ENCODE peak calls at places on chromosomes 12 and 14, in ten cellular contexts. L is effector memory CD4-positive, alpha-beta T cell; G is right lobe of liver; S is fibroblast of lung; Y is psoas muscle; X is right atrium auricular region; B is HCT116; I is RWPE1; K is esophagus muscularis mucosa; T is uterus. R is an unnamed sample.

GRCh38 chr12:42204819-42205218 is 33.2 kb downstream of the YAF2 start:
- DNase-seq in L (no peak), G (no peak), S (no peak), Y (no peak), X (no peak), B (no peak), I (no peak), K (no peak), T (no peak), R (no peak)

GRCh38 chr14:75335588-75335987 is 57.0 kb downstream of the FOS start:
- DNase-seq in L (no peak), G (no peak), S (no peak), Y (no peak), X (no peak), B (no peak), I (no peak), K (no peak), T (no peak), R (peak)

GRCh38 chr12:69341328-69341727 is 6.9 kb upstream of the LYZ start:
- DNase-seq in L (no peak), G (no peak), S (no peak), Y (no peak), X (no peak), B (no peak), I (no peak), K (no peak), T (no peak), R (no peak)

GRCh38 chr14:72662213-72662612 is 231.7 kb downstream of the DPF3 start:
- DNase-seq in L (no peak), G (no peak), S (no peak), Y (no peak), X (no peak), B (no peak), I (no peak), K (no peak), T (no peak), R (no peak)

GRCh38 chr14:86038401-86038985 is 508.5 kb downstream of the FLRT2 start:
- DNase-seq in L (no peak), G (peak), S (peak), Y (peak), X (no peak), B (no peak), I (peak), K (no peak), T (no peak), R (no peak)

GRCh38 chr12:54759751-54760150 is 94.6 kb upstream of the MUCL1 start:
- DNase-seq in L (no peak), G (no peak), S (no peak), Y (no peak), X (no peak), B (peak), I (no peak), K (no peak), T (no peak), R (no peak)

GRCh38 chr14:34364201-34364600 is 97.8 kb downstream of the SPTSSA start:
- DNase-seq in L (no peak), G (no peak), S (no peak), Y (no peak), X (no peak), B (no peak), I (peak), K (no peak), T (no peak), R (no peak)

GRCh38 chr12:113448874-113449273 is 22.8 kb downstream of the LHX5 start:
- DNase-seq in L (no peak), G (no peak), S (no peak), Y (no peak), X (no peak), B (no peak), I (no peak), K (no peak), T (no peak), R (no peak)

GRCh38 chr14:99554757-99555531 is 49.1 kb downstream of the CCDC85C start:
- DNase-seq in L (no peak), G (peak), S (no peak), Y (no peak), X (no peak), B (no peak), I (no peak), K (no peak), T (no peak), R (no peak)

GRCh38 chr12:68675098-68675842 is 11.5 kb upstream of the NUP107 start:
- DNase-seq in L (peak), G (no peak), S (no peak), Y (no peak), X (no peak), B (no peak), I (no peak), K (no peak), T (no peak), R (no peak)

GRCh38 chr14:99479160-99479902 is 1.3 kb downstream of the SETD3 start:
- DNase-seq in L (no peak), G (no peak), S (peak), Y (no peak), X (no peak), B (no peak), I (no peak), K (no peak), T (no peak), R (no peak)

GRCh38 chr12:356276-356988 is 32.7 kb downstream of the KDM5A start:
- DNase-seq in L (no peak), G (no peak), S (no peak), Y (no peak), X (no peak), B (no peak), I (peak), K (no peak), T (no peak), R (no peak)

GRCh38 chr14:57533214-57533613 is 39.6 kb upstream of the CCDC198 start:
- DNase-seq in L (no peak), G (no peak), S (peak), Y (no peak), X (no peak), B (peak), I (no peak), K (no peak), T (no peak), R (no peak)

DNA sequence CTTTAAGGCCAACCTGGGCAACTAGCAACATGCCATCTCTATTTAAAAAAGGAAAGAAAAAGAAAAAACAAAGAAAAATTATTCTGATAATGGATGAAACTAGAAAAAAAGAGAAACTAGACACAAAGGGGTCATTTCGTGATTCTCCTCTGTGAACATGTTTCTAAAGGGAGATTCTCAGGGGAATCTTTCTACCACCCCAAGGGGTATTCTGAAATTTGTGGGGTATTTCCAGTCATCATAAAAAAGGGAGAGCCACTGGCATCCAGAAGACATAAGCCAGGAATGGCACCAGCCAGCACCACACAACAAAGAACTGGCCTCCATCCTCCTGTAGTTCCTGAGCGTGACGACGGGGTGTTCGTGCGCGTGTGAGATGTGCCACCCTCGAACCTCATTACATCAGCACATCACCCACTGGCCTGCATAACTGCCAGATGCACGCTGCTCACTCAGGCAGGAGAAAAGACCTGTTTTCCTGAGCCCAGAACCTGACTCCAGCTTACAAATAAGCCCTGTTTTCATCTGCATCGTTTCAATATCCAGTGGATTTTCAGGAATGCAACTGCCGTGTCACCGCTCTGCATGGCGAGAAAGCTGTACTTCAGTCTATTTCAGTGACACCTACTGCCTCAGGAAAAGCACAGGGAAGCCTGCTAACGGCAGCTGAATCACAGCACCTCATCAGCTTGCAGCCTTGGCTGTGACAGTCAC is 23.9 kb downstream of the STX2 start:
- DNase-seq in L (no peak), G (no peak), S (no peak), Y (no peak), X (no peak), B (no peak), I (no peak), K (no peak), T (no peak), R (no peak)
- H3K27ac ChIP-seq in L (no peak), G (no peak), S (no peak), Y (no peak), X (no peak), B (no peak), I (no peak), K (no peak), T (no peak), R (no peak)

GRCh38 chr12:51242150-51242549 is 3.5 kb downstream of the DAZAP2 start:
- DNase-seq in L (no peak), G (no peak), S (no peak), Y (peak), X (no peak), B (no peak), I (no peak), K (no peak), T (no peak), R (no peak)

GRCh38 chr12:51242896-51243295 is 4.3 kb downstream of the DAZAP2 start:
- DNase-seq in L (no peak), G (no peak), S (no peak), Y (no peak), X (no peak), B (no peak), I (no peak), K (no peak), T (no peak), R (no peak)

GRCh38 chr12:51238510-51239334 is at the start of gene DAZAP2:
- DNase-seq in L (peak), G (peak), S (peak), Y (peak), X (peak), B (peak), I (peak), K (peak), T (peak), R (peak)

GRCh38 chr12:51238037-51238509 is 553 bp upstream of the DAZAP2 start:
- DNase-seq in L (no peak), G (peak), S (no peak), Y (no peak), X (no peak), B (no peak), I (no peak), K (no peak), T (no peak), R (no peak)

GRCh38 chr12:51240971-51241370 is 2.3 kb downstream of the DAZAP2 start:
- DNase-seq in L (no peak), G (no peak), S (peak), Y (no peak), X (no peak), B (no peak), I (no peak), K (no peak), T (no peak), R (no peak)
- H3K27ac ChIP-seq in L (peak), G (no peak), S (peak), Y (peak), X (peak), B (no peak), I (no peak), K (peak), T (no peak), R (no peak)

GRCh38 chr12:76031414-76032042 is at the start of gene PHLDA1:
- DNase-seq in L (peak), G (peak), S (peak), Y (peak), X (peak), B (peak), I (peak), K (peak), T (peak), R (peak)

GRCh38 chr12:76031081-76031413 is 529 bp downstream of the PHLDA1 start:
- DNase-seq in L (no peak), G (no peak), S (no peak), Y (no peak), X (no peak), B (no peak), I (no peak), K (no peak), T (no peak), R (no peak)

GRCh38 chr12:76030378-76031080 is 1.0 kb downstream of the PHLDA1 start:
- DNase-seq in L (peak), G (peak), S (peak), Y (peak), X (no peak), B (no peak), I (peak), K (peak), T (peak), R (no peak)

GRCh38 chr12:76028649-76029277 is 2.8 kb downstream of the PHLDA1 start:
- DNase-seq in L (no peak), G (no peak), S (peak), Y (no peak), X (no peak), B (no peak), I (no peak), K (no peak), T (no peak), R (no peak)

DNA sequence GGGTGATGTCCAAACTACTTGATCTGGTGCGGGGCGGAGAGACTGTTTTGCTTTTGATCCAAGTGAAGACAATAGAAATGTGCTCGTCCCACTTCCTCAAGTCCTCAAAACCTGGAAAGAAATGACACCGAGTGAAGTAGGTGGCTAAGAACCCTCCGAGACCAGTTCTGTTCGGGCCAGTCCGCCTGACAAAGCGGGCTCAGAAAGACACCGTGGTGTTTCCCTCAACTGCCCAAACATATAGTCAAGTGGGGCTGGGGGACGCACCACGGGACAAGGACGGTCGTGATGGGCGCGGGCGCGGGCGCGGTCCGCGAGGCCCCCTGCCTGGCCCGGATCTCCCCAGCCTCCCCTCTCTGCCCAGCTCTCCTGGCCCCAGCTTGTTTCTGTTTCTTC is 1.6 kb downstream of the PHLDA1 start:
- DNase-seq in L (no peak), G (no peak), S (peak), Y (peak), X (no peak), B (no peak), I (no peak), K (no peak), T (no peak), R (no peak)
- H3K27ac ChIP-seq in L (peak), G (peak), S (peak), Y (peak), X (peak), B (peak), I (peak), K (peak), T (peak), R (peak)

GRCh38 chr12:1692221-1692620 is 1.4 kb downstream of the ADIPOR2 start:
- DNase-seq in L (no peak), G (no peak), S (no peak), Y (no peak), X (no peak), B (no peak), I (no peak), K (no peak), T (no peak), R (no peak)

GRCh38 chr12:1690578-1691122 is at the start of gene ADIPOR2:
- DNase-seq in L (peak), G (peak), S (peak), Y (peak), X (peak), B (peak), I (peak), K (peak), T (peak), R (peak)

GRCh38 chr12:1695836-1696670 is 5.2 kb downstream of the ADIPOR2 start:
- DNase-seq in L (no peak), G (no peak), S (no peak), Y (no peak), X (no peak), B (no peak), I (no peak), K (no peak), T (no peak), R (no peak)

GRCh38 chr12:1691123-1692007 is 495 bp downstream of the ADIPOR2 start:
- DNase-seq in L (no peak), G (peak), S (no peak), Y (no peak), X (no peak), B (no peak), I (peak), K (no peak), T (no peak), R (no peak)

DNA sequence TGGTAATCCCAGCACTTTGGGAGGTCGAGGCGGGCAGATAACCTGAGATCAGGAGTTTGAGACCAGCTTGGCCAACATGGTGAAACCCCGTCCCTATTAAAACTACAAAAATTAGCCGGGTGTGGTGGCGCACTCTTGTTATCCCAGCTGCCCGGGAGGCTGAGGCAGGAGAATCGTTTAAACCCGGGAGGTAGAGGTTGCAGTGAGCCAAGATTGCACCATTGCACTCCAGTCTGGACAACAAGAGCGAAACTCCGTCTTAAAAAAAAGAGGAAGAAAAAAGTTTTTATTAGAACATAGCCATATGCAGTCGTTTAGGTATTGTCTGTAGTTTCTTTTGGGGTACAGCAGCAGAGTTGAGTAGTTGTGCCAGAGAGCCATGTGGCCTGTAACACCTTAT is 2.0 kb downstream of the ADIPOR2 start:
- DNase-seq in L (no peak), G (no peak), S (no peak), Y (no peak), X (no peak), B (no peak), I (no peak), K (no peak), T (no peak), R (no peak)
- H3K27ac ChIP-seq in L (no peak), G (no peak), S (no peak), Y (no peak), X (no peak), B (no peak), I (no peak), K (no peak), T (no peak), R (peak)

R was measured in substantia nigra.